ENCODE peak calls at places on chromosomes 6 and 20, in seven cellular contexts. Z is LHCN-M2, S is cardiac fibroblast, G is NCI-H774, M is T-helper 1 cell, B is T-helper 2 cell, O is WTC11. V is an unnamed sample.

GRCh38 chr6:166523782-166524569 is 62.5 kb downstream of the RAMACL start:
- DNase-seq in Z (no peak), S (no peak), G (no peak), M (no peak), B (no peak), O (no peak), V (no peak)

GRCh38 chr20:49597825-49598395 is 30.0 kb upstream of the PTGIS start:
- DNase-seq in Z (no peak), S (no peak), G (no peak), M (no peak), B (no peak), O (no peak), V (no peak)

GRCh38 chr6:110325197-110325596 is 33.0 kb downstream of the METTL24 start:
- DNase-seq in Z (peak), S (peak), G (peak), M (no peak), B (no peak), O (no peak), V (no peak)

GRCh38 chr20:1103751-1104150 is 14.7 kb upstream of the PSMF1 start:
- DNase-seq in Z (no peak), S (no peak), G (no peak), M (no peak), B (no peak), O (no peak), V (no peak)

GRCh38 chr6:159837511-159837910 is 37.4 kb downstream of the PNLDC1 start:
- DNase-seq in Z (no peak), S (no peak), G (no peak), M (no peak), B (no peak), O (no peak), V (no peak)

GRCh38 chr20:49850463-49851233 is 38.0 kb downstream of the SLC9A8 start:
- DNase-seq in Z (no peak), S (no peak), G (no peak), M (no peak), B (no peak), O (no peak), V (no peak)

GRCh38 chr6:145283856-145284255 is 451.5 kb downstream of the EPM2A start:
- DNase-seq in Z (no peak), S (no peak), G (no peak), M (no peak), B (no peak), O (no peak), V (no peak)

GRCh38 chr20:33995053-33995816 is 1.5 kb downstream of the RALY start:
- DNase-seq in Z (peak), S (peak), G (no peak), M (no peak), B (no peak), O (no peak), V (peak)

GRCh38 chr6:29702519-29703103 is 20.6 kb upstream of the HLA-F start:
- DNase-seq in Z (peak), S (peak), G (no peak), M (peak), B (peak), O (peak), V (peak)

GRCh38 chr6:16337280-16337975 is 99.0 kb downstream of the GMPR start:
- DNase-seq in Z (peak), S (peak), G (no peak), M (no peak), B (no peak), O (peak), V (peak)

GRCh38 chr20:38550274-38550673 is 30.7 kb upstream of the ADIG start:
- DNase-seq in Z (no peak), S (no peak), G (no peak), M (no peak), B (no peak), O (no peak), V (peak)

GRCh38 chr6:74851598-74851997 is 354.3 kb downstream of the COL12A1 start:
- DNase-seq in Z (peak), S (peak), G (no peak), M (no peak), B (no peak), O (no peak), V (no peak)

GRCh38 chr6:28866342-28867077 is 57.3 kb downstream of the TRIM27 start:
- DNase-seq in Z (peak), S (peak), G (peak), M (peak), B (peak), O (peak), V (peak)

GRCh38 chr6:3850451-3851203 is 1.5 kb downstream of the FAM50B start:
- DNase-seq in Z (no peak), S (no peak), G (no peak), M (no peak), B (no peak), O (no peak), V (no peak)

GRCh38 chr6:14664112-14664592 is 546.6 kb downstream of the CD83 start:
- DNase-seq in Z (no peak), S (no peak), G (no peak), M (no peak), B (no peak), O (no peak), V (no peak)

GRCh38 chr6:132282696-132283095 is 118.6 kb downstream of the MOXD1 start:
- DNase-seq in Z (no peak), S (no peak), G (no peak), M (no peak), B (no peak), O (no peak), V (no peak)

GRCh38 chr20:37552415-37552814 is 24.7 kb upstream of the BLCAP start:
- DNase-seq in Z (peak), S (peak), G (no peak), M (no peak), B (no peak), O (no peak), V (no peak)

GRCh38 chr20:34328928-34329677 is 25.9 kb upstream of the AHCY start:
- DNase-seq in Z (no peak), S (no peak), G (no peak), M (no peak), B (no peak), O (no peak), V (no peak)

GRCh38 chr6:106510090-106510970 is 119.0 kb downstream of the RTN4IP1 start:
- DNase-seq in Z (peak), S (peak), G (peak), M (peak), B (peak), O (peak), V (peak)

GRCh38 chr20:49562341-49563014 is 5.5 kb downstream of the PTGIS start:
- DNase-seq in Z (peak), S (peak), G (no peak), M (no peak), B (no peak), O (peak), V (no peak)

GRCh38 chr6:31114540-31114876 is at the start of gene PSORS1C1:
- DNase-seq in Z (peak), S (peak), G (no peak), M (no peak), B (no peak), O (no peak), V (no peak)

GRCh38 chr6:108800510-108800909 is 47.7 kb upstream of the ARMC2 start:
- DNase-seq in Z (peak), S (peak), G (no peak), M (no peak), B (no peak), O (no peak), V (no peak)

GRCh38 chr20:10613911-10614310 is 59.9 kb downstream of the JAG1 start:
- DNase-seq in Z (no peak), S (no peak), G (no peak), M (no peak), B (no peak), O (no peak), V (no peak)

GRCh38 chr6:134714113-134714512 is 235.8 kb downstream of the ALDH8A1 start:
- DNase-seq in Z (no peak), S (no peak), G (no peak), M (no peak), B (no peak), O (no peak), V (no peak)

GRCh38 chr20:63441136-63441776 is 31.2 kb downstream of the KCNQ2 start:
- DNase-seq in Z (no peak), S (no peak), G (no peak), M (no peak), B (no peak), O (no peak), V (no peak)

GRCh38 chr6:33247977-33248642 is 23.6 kb downstream of the VPS52 start:
- DNase-seq in Z (peak), S (peak), G (peak), M (peak), B (peak), O (peak), V (peak)

GRCh38 chr6:63802606-63803206 is 167.1 kb downstream of the PHF3 start:
- DNase-seq in Z (peak), S (peak), G (peak), M (no peak), B (no peak), O (no peak), V (peak)

GRCh38 chr6:120354452-120355098 is 979.7 kb downstream of the TBC1D32 start:
- DNase-seq in Z (no peak), S (peak), G (no peak), M (no peak), B (no peak), O (no peak), V (no peak)

GRCh38 chr6:131728296-131728939 is 17.6 kb upstream of the CTAGE9 start:
- DNase-seq in Z (peak), S (no peak), G (no peak), M (no peak), B (no peak), O (no peak), V (no peak)

GRCh38 chr6:78076371-78076770 is 423.5 kb downstream of the MEI4 start:
- DNase-seq in Z (no peak), S (no peak), G (no peak), M (no peak), B (no peak), O (no peak), V (no peak)

V was measured in NCI-H82.